ENCODE peak calls at places on chromosomes 6 and 20, in seven cellular contexts. D is tibial artery; E is osteoblast; P is CD8-positive, alpha-beta T cell; O is PC-9; R is astrocyte of the cerebellum; H is H9. L is an unnamed sample.
A peak's percentile ranks its signal among the peaks of the same experiment; 100 is the strongest.

GRCh38 chr6:3286641-3287171 is 28.0 kb downstream of the PSMG4 start:
- DNase-seq in D (peak; percentile 62), E (peak; percentile 58), P (no peak), O (no peak), R (no peak), H (no peak), L (no peak)

GRCh38 chr6:161498359-161498758 is 224.5 kb upstream of the AGPAT4 start:
- DNase-seq in D (no peak), E (no peak), P (no peak), O (no peak), R (peak; percentile 12), H (peak; percentile 88), L (no peak)

GRCh38 chr6:147554281-147554680 is 45.8 kb downstream of the SAMD5 start:
- DNase-seq in D (no peak), E (no peak), P (no peak), O (no peak), R (no peak), H (no peak), L (no peak)

GRCh38 chr6:90144396-90144795 is 152.2 kb downstream of the BACH2 start:
- DNase-seq in D (no peak), E (no peak), P (no peak), O (no peak), R (no peak), H (no peak), L (no peak)

GRCh38 chr6:170000071-170000843 is 248.8 kb downstream of the ERMARD start:
- DNase-seq in D (no peak), E (peak; percentile 58), P (no peak), O (no peak), R (no peak), H (peak; percentile 14), L (no peak)

GRCh38 chr6:89494131-89494793 is 61.3 kb downstream of the ANKRD6 start:
- DNase-seq in D (no peak), E (no peak), P (no peak), O (no peak), R (no peak), H (peak; percentile 41), L (no peak)

GRCh38 chr20:32142991-32143390 is 33.5 kb downstream of the TM9SF4 start:
- DNase-seq in D (peak; percentile 7), E (no peak), P (no peak), O (no peak), R (no peak), H (no peak), L (no peak)

GRCh38 chr6:166627875-166628849 is 1.1 kb upstream of the RPS6KA2 start:
- DNase-seq in D (peak; percentile 83), E (no peak), P (peak; percentile 62), O (peak; percentile 43), R (no peak), H (peak; percentile 68), L (peak; percentile 83)

GRCh38 chr6:146543940-146544661 is 468 bp downstream of the RAB32 start:
- DNase-seq in D (peak; percentile 80), E (peak; percentile 76), P (no peak), O (no peak), R (no peak), H (peak; percentile 54), L (peak; percentile 83)

GRCh38 chr20:63969851-63970713 is at the start of gene ZNF512B:
- DNase-seq in D (peak; percentile 74), E (peak; percentile 99), P (peak; percentile 56), O (peak; percentile 75), R (no peak), H (peak; percentile 57), L (peak; percentile 76)

GRCh38 chr6:12720310-12720709 is 3.7 kb downstream of the PHACTR1 start:
- DNase-seq in D (no peak), E (no peak), P (no peak), O (no peak), R (no peak), H (no peak), L (no peak)

GRCh38 chr6:141199074-141199473 is 933.7 kb upstream of the GJE1 start:
- DNase-seq in D (no peak), E (no peak), P (no peak), O (no peak), R (peak; percentile 19), H (no peak), L (no peak)

GRCh38 chr6:6856538-6857523 is 250.9 kb upstream of the RREB1 start:
- DNase-seq in D (no peak), E (no peak), P (no peak), O (peak; percentile 80), R (no peak), H (peak; percentile 57), L (peak; percentile 77)

DNA sequence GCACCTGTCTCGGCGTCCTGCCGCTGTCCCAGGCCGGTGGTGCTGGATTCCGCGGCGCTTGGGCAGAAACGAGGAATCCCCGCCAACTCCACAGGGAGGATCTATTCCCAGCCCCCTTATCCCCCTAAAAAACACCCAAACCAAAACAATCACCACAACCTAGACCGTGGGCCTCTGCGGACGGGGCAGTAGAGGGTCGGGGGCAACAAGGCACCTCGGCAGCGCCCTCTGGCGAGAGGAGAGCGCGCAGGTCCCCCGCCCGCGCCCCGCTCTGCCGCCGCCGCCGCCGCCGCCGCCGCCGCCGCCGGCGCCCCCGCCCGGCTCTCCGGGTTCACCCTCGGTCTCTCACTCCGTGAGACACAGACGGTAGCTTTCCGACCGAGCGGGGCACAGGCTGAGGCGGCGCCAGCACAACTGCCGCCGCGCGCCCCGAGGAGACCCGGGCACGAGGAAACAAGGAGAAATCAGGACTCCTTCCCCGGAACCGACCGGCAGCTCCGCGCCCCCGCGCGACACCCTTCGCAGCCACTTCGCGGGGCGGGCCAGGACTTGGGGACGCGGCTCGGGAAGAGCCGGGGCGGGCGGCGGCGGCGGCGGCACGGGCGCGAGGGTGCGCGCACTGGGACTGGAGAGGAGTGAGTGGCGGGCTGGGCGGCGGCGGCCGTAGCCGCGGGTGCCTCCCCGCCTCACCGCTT is at the start of gene SLC35F1:
- DNase-seq in D (no peak), E (peak; percentile 95), P (no peak), O (no peak), R (peak; percentile 13), H (peak; percentile 87), L (no peak)
- TF ChIP-seq CTCF in D (no peak), E (no peak), P (no peak), O (no peak), R (peak; percentile 48), H (peak; percentile 69), L (no peak)

DNA sequence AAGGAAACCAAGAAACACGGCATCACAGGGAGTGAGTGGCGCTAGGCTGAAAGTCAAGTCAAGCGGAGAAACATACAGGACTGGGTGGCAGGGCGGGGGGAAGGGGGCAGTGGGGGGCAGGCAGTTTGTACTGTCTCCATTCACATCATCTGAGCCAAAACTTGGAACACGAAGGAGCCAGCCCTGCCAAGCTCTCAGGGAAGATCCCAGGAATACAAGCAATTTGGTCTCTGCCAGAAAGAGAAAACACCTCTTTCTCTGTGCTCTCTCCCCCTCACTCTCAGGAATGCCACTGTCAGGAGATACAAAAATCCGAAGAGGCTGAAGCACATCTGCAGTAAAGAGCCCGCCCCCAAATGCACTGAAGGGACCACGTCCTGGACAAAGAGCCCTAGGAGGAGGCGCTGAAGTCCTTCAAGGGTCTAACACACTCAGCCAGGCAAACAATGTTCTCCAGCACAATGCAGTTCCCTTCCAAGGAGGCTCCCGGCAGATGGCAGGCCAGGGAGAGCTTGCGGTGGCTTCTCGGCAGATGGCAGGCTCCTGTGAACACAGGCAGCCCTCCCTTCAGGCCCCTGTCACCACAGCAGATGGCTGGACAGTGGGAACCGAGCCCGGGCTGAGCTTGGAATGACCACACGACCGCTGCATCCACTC is 90.0 kb downstream of the ATP9A start:
- DNase-seq in D (no peak), E (no peak), P (no peak), O (no peak), R (no peak), H (no peak), L (no peak)
- TF ChIP-seq CTCF in D (no peak), E (no peak), P (no peak), O (no peak), R (peak; percentile 47), H (no peak), L (no peak)

GRCh38 chr6:107655245-107655644 is 165.3 kb downstream of the SOBP start:
- DNase-seq in D (no peak), E (no peak), P (no peak), O (no peak), R (no peak), H (peak; percentile 66), L (no peak)
- TF ChIP-seq CTCF in D (peak; percentile 20), E (peak; percentile 33), P (no peak), O (peak; percentile 46), R (peak; percentile 31), H (peak; percentile 82), L (no peak)

GRCh38 chr6:52910091-52910490 is 593 bp upstream of the GSTA3 start:
- DNase-seq in D (no peak), E (no peak), P (no peak), O (no peak), R (peak; percentile 52), H (no peak), L (no peak)

GRCh38 chr6:52900536-52900935 is 9.0 kb downstream of the GSTA3 start:
- DNase-seq in D (no peak), E (no peak), P (no peak), O (no peak), R (no peak), H (no peak), L (no peak)

GRCh38 chr6:52909131-52909530 is 367 bp downstream of the GSTA3 start:
- DNase-seq in D (no peak), E (no peak), P (no peak), O (no peak), R (no peak), H (no peak), L (no peak)

GRCh38 chr6:52909531-52909930 is at the start of gene GSTA3:
- DNase-seq in D (no peak), E (no peak), P (no peak), O (no peak), R (no peak), H (no peak), L (no peak)

DNA sequence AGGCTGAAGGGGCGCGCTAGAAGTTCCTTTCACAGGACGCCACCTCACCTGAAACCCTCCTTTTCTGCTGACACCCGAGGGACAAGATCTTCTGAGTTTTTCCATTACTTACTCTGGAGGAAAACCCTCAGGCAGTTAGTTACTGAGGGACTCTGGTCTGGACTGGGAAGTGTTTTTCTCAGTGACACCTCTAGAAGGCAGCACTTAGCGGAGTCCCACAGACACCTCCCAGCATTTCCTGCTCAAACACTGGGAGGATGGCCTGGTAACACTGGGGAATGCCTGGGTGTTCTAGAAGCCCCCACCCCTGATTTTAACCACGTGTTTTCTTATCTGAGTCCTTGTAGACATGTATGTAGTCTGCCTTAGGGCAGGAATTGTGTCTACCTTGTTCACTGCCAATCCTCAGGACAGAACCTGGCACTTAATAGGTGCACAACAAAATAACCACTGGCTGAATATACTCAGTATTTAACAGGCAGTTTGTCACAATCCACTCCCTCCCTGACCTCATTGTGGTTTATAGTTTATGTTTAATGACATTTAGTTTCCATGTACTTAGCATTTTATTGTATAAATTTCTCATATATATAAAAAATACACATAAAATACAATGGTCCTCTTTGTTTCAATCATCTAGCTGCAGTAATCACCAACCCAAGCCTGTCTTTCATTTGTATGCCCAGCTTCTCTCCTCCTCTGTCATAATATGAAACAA is 4.8 kb downstream of the GSTA3 start:
- DNase-seq in D (no peak), E (no peak), P (no peak), O (no peak), R (no peak), H (peak; percentile 66), L (no peak)
- TF ChIP-seq CTCF in D (no peak), E (peak; percentile 33), P (no peak), O (peak; percentile 34), R (peak; percentile 23), H (peak; percentile 70), L (no peak)

L was measured in coronary artery.